ENCODE peak calls at places on chromosomes 12 and 14, in nine cellular contexts. H is HFF-Myc, E is astrocyte of the spinal cord, S is psoas muscle, T is GM23248, I is fibroblast of lung, D is heart right ventricle, L is choroid plexus epithelial cell, Z is spleen. M is an unnamed sample.

GRCh38 chr14:91545946-91546716 is 36.0 kb upstream of the PPP4R3A start:
- DNase-seq in H (no peak), E (no peak), S (no peak), T (no peak), I (no peak), D (no peak), L (peak; percentile 5), Z (no peak), M (peak; percentile 78)

GRCh38 chr12:26360062-26360461 is 164.7 kb downstream of the SSPN start:
- DNase-seq in H (no peak), E (no peak), S (no peak), T (no peak), I (no peak), D (no peak), L (no peak), Z (no peak), M (no peak)

GRCh38 chr12:13602217-13602616 is 379.2 kb downstream of the GRIN2B start:
- DNase-seq in H (no peak), E (no peak), S (no peak), T (peak; percentile 7), I (no peak), D (no peak), L (no peak), Z (no peak), M (no peak)

GRCh38 chr12:70550180-70550577 is 87.0 kb downstream of the PTPRB start:
- DNase-seq in H (no peak), E (no peak), S (no peak), T (no peak), I (no peak), D (no peak), L (no peak), Z (no peak), M (no peak)

GRCh38 chr12:59158066-59158465 is 237.8 kb upstream of the LRIG3 start:
- DNase-seq in H (no peak), E (no peak), S (no peak), T (no peak), I (no peak), D (no peak), L (no peak), Z (no peak), M (no peak)

GRCh38 chr12:47023944-47024343 is 55.5 kb upstream of the PCED1B start:
- DNase-seq in H (no peak), E (no peak), S (no peak), T (no peak), I (no peak), D (no peak), L (no peak), Z (no peak), M (no peak)

GRCh38 chr14:69039287-69039628 is 60.2 kb upstream of the ACTN1 start:
- DNase-seq in H (no peak), E (peak; percentile 73), S (no peak), T (peak; percentile 85), I (peak; percentile 18), D (no peak), L (peak; percentile 64), Z (no peak), M (no peak)

GRCh38 chr12:89251326-89252237 is 100.7 kb downstream of the DUSP6 start:
- DNase-seq in H (no peak), E (no peak), S (no peak), T (no peak), I (no peak), D (no peak), L (no peak), Z (no peak), M (no peak)

DNA sequence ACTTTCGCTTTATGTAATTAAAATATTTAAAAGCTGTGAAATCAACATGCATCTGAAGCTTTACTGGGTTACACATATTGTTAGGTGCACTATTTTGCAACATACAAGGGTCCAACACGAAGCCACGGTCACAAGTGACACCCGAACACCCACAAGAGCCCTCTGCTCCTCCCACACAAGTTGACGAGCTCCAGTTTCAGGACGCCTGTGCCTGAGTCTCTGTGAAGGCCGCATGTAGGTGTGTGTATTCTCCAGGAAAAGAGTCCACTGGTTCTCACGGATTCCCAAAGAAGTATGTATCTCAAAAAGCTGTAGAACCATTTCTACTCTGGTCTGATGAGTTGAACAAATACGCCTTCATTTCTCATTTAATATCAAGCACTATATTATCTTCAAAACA is 12.0 kb downstream of the SLC15A4 start:
- DNase-seq in H (no peak), E (no peak), S (no peak), T (no peak), I (no peak), D (no peak), L (no peak), Z (no peak), M (no peak)
- H3K4me3 ChIP-seq in H (no peak overlapping the region), E (no peak overlapping the region), S (peak overlapping the region; percentile 41), T (no peak overlapping the region), I (no peak overlapping the region), D (no peak overlapping the region), L (no peak overlapping the region), Z (no peak overlapping the region), M (no peak overlapping the region)

GRCh38 chr12:49963976-49964815 is 2.5 kb downstream of the AQP5 start:
- DNase-seq in H (no peak), E (no peak), S (no peak), T (no peak), I (no peak), D (no peak), L (no peak), Z (peak; percentile 51), M (no peak)

GRCh38 chr12:49960474-49961110 is 1.1 kb upstream of the AQP5 start:
- DNase-seq in H (no peak), E (no peak), S (no peak), T (no peak), I (no peak), D (no peak), L (no peak), Z (no peak), M (no peak)

GRCh38 chr12:49961111-49961922 is at the start of gene AQP5:
- DNase-seq in H (no peak), E (no peak), S (no peak), T (peak; percentile 26), I (no peak), D (peak; percentile 35), L (no peak), Z (no peak), M (no peak)

GRCh38 chr12:49962861-49963765 is 1.4 kb downstream of the AQP5 start:
- DNase-seq in H (no peak), E (no peak), S (no peak), T (peak; percentile 31), I (no peak), D (peak; percentile 77), L (no peak), Z (peak; percentile 71), M (peak; percentile 66)

DNA sequence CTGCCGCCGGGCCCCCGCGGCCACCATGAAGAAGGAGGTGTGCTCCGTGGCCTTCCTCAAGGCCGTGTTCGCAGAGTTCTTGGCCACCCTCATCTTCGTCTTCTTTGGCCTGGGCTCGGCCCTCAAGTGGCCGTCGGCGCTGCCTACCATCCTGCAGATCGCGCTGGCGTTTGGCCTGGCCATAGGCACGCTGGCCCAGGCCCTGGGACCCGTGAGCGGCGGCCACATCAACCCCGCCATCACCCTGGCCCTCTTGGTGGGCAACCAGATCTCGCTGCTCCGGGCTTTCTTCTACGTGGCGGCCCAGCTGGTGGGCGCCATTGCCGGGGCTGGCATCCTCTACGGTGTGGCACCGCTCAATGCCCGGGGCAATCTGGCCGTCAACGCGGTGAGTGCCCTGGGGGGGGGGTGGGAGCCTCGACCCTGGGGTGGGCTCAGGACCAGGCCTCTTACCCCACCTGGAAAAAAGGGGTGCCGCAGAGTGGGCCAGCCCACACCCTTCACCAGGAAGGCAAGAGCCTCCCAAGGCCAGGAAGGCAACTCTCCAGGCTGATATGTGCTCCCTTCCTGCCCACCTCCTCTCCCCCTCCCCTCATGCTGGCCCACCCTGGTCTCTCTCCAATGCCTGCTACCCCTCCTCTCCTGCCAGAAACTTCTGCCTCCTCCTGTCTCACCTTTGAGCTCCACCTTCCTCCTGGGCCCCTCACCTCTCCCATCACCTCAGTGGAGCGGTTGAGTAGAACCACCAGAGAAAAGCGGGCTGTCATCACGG is 507 bp downstream of the AQP5 start:
- DNase-seq in H (no peak), E (no peak), S (no peak), T (no peak), I (no peak), D (no peak), L (no peak), Z (no peak), M (no peak)
- H3K4me3 ChIP-seq in H (no peak overlapping the region), E (no peak overlapping the region), S (no peak overlapping the region), T (no peak overlapping the region), I (no peak overlapping the region), D (no peak overlapping the region), L (no peak overlapping the region), Z (no peak overlapping the region), M (no peak overlapping the region)

GRCh38 chr14:53954551-53955233 is 1.9 kb downstream of the BMP4 start:
- DNase-seq in H (no peak), E (peak; percentile 11), S (peak; percentile 59), T (peak; percentile 46), I (peak; percentile 41), D (peak; percentile 38), L (peak; percentile 13), Z (peak; percentile 69), M (no peak)

GRCh38 chr14:53956427-53957201 is at the start of gene BMP4:
- DNase-seq in H (peak; percentile 79), E (peak; percentile 71), S (peak; percentile 91), T (peak; percentile 10), I (peak; percentile 66), D (peak; percentile 86), L (no peak), Z (peak; percentile 76), M (no peak)

GRCh38 chr14:53953828-53954550 is 2.6 kb downstream of the BMP4 start:
- DNase-seq in H (no peak), E (peak; percentile 57), S (peak; percentile 72), T (peak; percentile 66), I (peak; percentile 54), D (peak; percentile 40), L (peak; percentile 14), Z (peak; percentile 70), M (no peak)

GRCh38 chr14:53955234-53955556 is 1.4 kb downstream of the BMP4 start:
- DNase-seq in H (no peak), E (peak; percentile 7), S (no peak), T (no peak), I (no peak), D (no peak), L (no peak), Z (no peak), M (no peak)

GRCh38 chr14:53955671-53956426 is 776 bp downstream of the BMP4 start:
- DNase-seq in H (no peak), E (peak; percentile 53), S (peak; percentile 90), T (peak; percentile 13), I (peak; percentile 56), D (peak; percentile 75), L (no peak), Z (peak; percentile 70), M (no peak)
- H3K4me3 ChIP-seq in H (peak overlapping the region; percentile 99), E (peak overlapping the region; percentile 65), S (peak overlapping the region; percentile 70), T (no peak overlapping the region), I (peak overlapping the region; percentile 77), D (peak overlapping the region; percentile 73), L (peak overlapping the region; percentile 32), Z (peak overlapping the region; percentile 43), M (peak overlapping the region; percentile 99)

DNA sequence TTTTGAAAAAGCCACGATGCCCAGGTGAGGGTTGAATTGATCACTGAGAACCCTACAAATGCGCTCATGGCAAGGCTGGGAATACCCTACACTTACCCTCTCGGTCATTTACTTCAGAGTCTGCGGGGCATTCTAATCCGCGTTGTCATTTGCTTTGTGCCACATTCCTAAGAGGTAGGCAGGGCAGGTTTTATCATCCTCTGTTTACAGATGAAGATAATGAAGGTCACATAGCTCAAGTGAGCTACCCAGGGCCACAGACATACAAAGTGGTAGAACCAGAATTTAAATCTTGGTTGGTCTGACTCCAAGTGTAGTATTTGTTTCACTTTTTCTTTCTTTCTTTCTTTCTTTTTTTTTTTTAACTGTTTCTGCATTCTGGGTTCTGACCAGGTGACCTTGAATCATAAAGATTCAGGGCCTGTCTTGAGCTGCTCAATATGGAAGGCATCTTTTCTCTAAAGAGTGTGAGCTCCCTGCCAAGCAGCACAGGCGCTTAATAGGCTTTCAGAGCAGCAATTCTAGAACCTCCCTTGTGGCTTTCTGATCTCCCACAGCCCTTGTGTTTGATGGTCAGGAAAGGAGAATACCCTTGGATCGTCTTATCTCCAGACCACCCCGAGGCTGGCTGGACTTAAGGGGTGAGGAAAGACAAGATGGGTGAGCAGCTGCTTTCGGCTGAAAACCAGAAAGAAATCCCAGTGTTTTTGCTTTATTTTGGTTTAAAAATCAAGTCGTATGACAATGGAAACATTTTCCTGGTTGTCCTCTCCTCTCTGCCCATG is 662 bp upstream of the BATF start:
- DNase-seq in H (no peak), E (no peak), S (no peak), T (no peak), I (no peak), D (no peak), L (no peak), Z (no peak), M (no peak)
- H3K4me3 ChIP-seq in H (no peak overlapping the region), E (no peak overlapping the region), S (no peak overlapping the region), T (no peak overlapping the region), I (no peak overlapping the region), D (no peak overlapping the region), L (no peak overlapping the region), Z (no peak overlapping the region), M (no peak overlapping the region)